ENCODE peak calls at places on chromosomes 3 and 15, in four cellular contexts. One of them, this sample, is unnamed.

GRCh38 chr3:156297582-156297981 is 177.2 kb downstream of the KCNAB1 start:
- DNase-seq in K562: no peak
- DNase-seq in H1: no peak
- DNase-seq in GM12878: no peak
- DNase-seq in this sample: no peak

GRCh38 chr15:35912196-35912595 is 366.2 kb upstream of the DPH6 start:
- DNase-seq in GM12878: no peak
- DNase-seq in K562: no peak
- DNase-seq in H1: no peak
- DNase-seq in this sample: no peak

GRCh38 chr3:27666708-27667107 is 55.4 kb downstream of the EOMES start:
- DNase-seq in K562: no peak
- DNase-seq in GM12878: no peak
- DNase-seq in H1: peak
- DNase-seq in this sample: no peak

GRCh38 chr3:177102526-177102925 is 94.8 kb downstream of the TBL1XR1 start:
- DNase-seq in H1: no peak
- DNase-seq in GM12878: no peak
- DNase-seq in K562: peak
- DNase-seq in this sample: no peak

GRCh38 chr15:40064231-40064894 is 25.4 kb upstream of the SRP14 start:
- DNase-seq in K562: no peak
- DNase-seq in H1: no peak
- DNase-seq in GM12878: no peak
- DNase-seq in this sample: no peak

GRCh38 chr3:127978636-127979035 is 63.6 kb downstream of the KBTBD12 start:
- DNase-seq in GM12878: no peak
- DNase-seq in K562: no peak
- DNase-seq in H1: no peak
- DNase-seq in this sample: no peak

GRCh38 chr15:38598749-38599148 is 34.1 kb upstream of the RASGRP1 start:
- DNase-seq in K562: no peak
- DNase-seq in H1: no peak
- DNase-seq in GM12878: no peak
- DNase-seq in this sample: no peak

GRCh38 chr3:18738393-18739097 is 313.4 kb upstream of the SATB1 start:
- DNase-seq in H1: no peak
- DNase-seq in K562: no peak
- DNase-seq in GM12878: no peak
- DNase-seq in this sample: no peak

GRCh38 chr3:71977525-71977924 is 192.6 kb upstream of the PROK2 start:
- DNase-seq in K562: no peak
- DNase-seq in H1: no peak
- DNase-seq in GM12878: no peak
- DNase-seq in this sample: no peak

GRCh38 chr3:163450684-163451083 is 1627.6 kb downstream of the SI start:
- DNase-seq in K562: no peak
- DNase-seq in GM12878: no peak
- DNase-seq in H1: no peak
- DNase-seq in this sample: no peak

GRCh38 chr3:68666409-68667193 is 265.7 kb downstream of the TAFA4 start:
- DNase-seq in H1: no peak
- DNase-seq in K562: no peak
- DNase-seq in GM12878: no peak
- DNase-seq in this sample: no peak

GRCh38 chr3:184491867-184492615 is 69.5 kb upstream of the EPHB3 start:
- DNase-seq in GM12878: no peak
- DNase-seq in H1: no peak
- DNase-seq in K562: no peak
- DNase-seq in this sample: no peak

GRCh38 chr3:152447509-152447908 is 178.8 kb downstream of the MBNL1 start:
- DNase-seq in GM12878: no peak
- DNase-seq in H1: no peak
- DNase-seq in K562: no peak
- DNase-seq in this sample: no peak

GRCh38 chr3:128942161-128942952 is 51.5 kb downstream of the CFAP92 start:
- DNase-seq in GM12878: no peak
- DNase-seq in K562: no peak
- DNase-seq in H1: no peak
- DNase-seq in this sample: peak

GRCh38 chr3:14475601-14476000 is 64.5 kb downstream of the GRIP2 start:
- DNase-seq in K562: no peak
- DNase-seq in H1: no peak
- DNase-seq in GM12878: no peak
- DNase-seq in this sample: no peak

GRCh38 chr15:78109156-78109555 is 16.8 kb downstream of the SH2D7 start:
- DNase-seq in K562: no peak
- DNase-seq in GM12878: no peak
- DNase-seq in H1: no peak
- DNase-seq in this sample: no peak

GRCh38 chr3:190097617-190098016 is 23.1 kb downstream of the P3H2 start:
- DNase-seq in H1: no peak
- DNase-seq in GM12878: no peak
- DNase-seq in K562: no peak
- DNase-seq in this sample: no peak

GRCh38 chr3:186705882-186706780 is 11.0 kb upstream of the KNG1 start:
- DNase-seq in K562: no peak
- DNase-seq in GM12878: peak
- DNase-seq in H1: no peak
- DNase-seq in this sample: no peak

DNA sequence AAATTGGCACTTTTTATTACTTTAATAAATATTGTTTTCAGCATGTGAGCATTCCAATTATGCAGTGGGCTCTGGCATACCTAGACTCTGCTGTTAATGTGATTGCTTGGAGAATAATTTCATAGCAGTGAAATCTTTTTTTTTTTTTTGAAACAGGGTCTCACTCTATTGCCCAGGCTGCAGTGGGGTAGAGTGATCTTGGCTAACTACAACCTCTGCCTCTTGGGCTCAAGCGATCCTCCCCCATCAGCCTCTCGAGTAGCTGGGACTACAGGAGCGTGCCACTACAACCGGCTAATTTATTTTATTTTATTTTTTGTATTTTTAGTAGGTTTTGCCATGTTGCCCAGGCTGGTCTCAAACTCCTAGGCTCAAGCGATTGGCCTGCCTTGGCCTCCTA is 14.6 kb upstream of the CORO2B start:
- DNase-seq in GM12878: no peak
- DNase-seq in H1: no peak
- DNase-seq in K562: no peak
- DNase-seq in this sample: no peak
- TF ChIP-seq EGR1 in GM12878: no peak
- TF ChIP-seq EGR1 in H1: no peak
- TF ChIP-seq EGR1 in K562: no peak
- TF ChIP-seq EGR1 in this sample: no peak

DNA sequence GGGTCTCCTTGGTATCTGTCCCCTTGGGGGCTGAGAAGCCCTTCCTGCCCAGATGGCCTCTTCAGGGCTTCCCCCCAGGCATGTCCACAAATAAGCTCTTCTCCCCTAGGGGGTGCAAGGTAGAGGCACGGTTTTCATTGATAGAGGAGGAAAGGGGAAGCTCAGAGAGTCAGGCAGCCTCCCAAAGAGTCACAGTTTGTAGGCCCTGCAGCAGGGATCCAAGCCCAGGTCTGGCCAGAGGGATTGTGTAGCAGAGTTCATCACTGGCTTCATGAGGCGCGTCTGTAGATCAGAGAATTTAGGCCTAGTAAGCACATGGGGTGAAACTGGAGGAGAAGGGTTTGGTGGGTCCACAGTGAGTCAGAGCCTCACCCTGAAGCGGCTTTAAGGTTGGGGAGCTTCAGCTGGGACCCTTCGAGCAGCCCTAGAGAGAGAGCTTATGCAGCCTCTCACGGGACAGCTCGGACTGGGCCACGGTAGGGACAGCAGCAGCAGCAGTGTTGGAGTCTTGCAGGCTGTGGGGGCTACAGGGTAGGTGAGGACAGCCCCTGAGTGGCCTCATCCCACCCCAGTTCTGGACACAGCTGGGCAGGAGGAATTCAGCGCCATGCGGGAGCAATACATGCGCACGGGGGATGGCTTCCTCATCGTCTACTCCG is 37.5 kb upstream of the ESYT3 start:
- DNase-seq in GM12878: no peak
- DNase-seq in H1: no peak
- DNase-seq in K562: no peak
- DNase-seq in this sample: no peak
- TF ChIP-seq ATF3 in GM12878: no peak
- TF ChIP-seq ATF3 in H1: no peak
- TF ChIP-seq ATF3 in K562: no peak
- TF ChIP-seq ATF3 in this sample: no peak

DNA sequence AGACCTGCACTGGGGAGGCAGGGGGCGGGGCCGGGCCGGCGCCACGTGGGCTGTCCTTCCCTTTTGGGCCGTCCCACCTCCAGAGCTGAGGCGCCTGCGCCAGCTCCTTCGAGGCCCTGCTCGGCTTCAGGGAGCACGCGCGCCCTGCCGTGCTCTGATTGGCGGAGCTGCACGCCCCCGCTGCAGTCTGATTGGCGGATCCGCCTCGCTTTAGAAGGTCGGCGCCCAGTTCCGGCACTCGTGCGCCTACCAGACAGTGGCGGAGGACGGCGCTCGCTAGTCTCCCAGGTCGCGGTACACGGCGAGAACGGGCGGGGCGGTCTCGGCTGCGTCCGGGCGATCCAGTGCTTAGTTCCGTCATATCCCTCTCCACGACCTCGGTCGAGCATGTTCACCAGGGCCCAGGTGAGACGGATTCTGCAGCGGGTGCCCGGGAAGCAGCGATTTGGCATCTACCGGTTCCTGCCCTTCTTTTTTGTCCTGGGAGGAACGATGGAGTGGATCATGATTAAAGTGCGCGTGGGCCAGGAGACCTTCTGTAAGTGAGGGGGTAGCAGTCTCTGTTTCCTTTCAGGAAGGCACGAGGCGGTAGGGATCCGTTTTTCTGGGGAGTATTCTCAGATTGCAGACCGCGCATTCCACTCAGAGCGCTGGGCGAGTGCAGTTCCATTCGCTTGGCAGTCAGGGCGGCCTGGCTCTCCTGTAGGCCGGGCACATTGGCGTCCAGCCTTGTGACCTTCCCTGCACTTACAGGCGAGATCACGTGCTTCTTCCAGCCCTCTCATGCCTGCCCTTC is at the start of gene UQCC5:
- DNase-seq in K562: peak
- DNase-seq in GM12878: peak
- DNase-seq in H1: peak
- DNase-seq in this sample: peak
- TF ChIP-seq POLR2A in K562: peak
- TF ChIP-seq POLR2A in GM12878: peak
- TF ChIP-seq POLR2A in H1: peak
- TF ChIP-seq POLR2A in this sample: peak

DNA sequence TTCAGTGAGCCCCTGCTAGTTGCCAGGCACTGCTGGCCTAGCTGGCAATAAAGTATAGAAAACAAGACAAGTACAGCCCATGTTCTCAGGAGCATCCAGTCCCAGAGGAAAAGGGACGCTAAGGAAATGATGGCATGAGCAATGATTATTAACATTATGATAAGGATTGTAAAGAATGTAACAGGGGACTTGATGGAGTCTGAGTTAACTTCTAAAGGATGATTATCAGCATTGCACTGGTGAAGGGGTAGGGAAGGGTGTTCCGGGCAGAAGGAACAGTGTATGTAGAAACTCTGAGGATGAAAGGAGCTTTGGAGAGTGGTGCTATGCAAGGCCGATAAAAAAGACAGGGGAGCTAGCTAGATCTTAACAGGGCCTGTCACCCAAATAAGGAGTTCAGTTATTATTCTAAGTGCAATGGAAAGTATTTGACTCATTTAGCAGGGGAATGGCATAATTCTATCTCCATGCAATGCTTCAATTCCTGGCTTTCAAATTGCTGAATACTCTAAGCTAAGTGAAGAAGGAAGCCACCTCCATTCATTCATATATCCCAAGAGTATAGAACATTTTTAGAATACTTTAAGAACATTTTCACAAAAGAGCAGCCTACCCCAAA is 258.2 kb upstream of the STT3B start:
- DNase-seq in GM12878: no peak
- DNase-seq in K562: no peak
- DNase-seq in H1: no peak
- DNase-seq in this sample: no peak
- TF ChIP-seq EGR1 in GM12878: no peak
- TF ChIP-seq EGR1 in K562: no peak
- TF ChIP-seq EGR1 in H1: no peak
- TF ChIP-seq EGR1 in this sample: no peak

This sample was measured in HCT116.